ENCODE peak calls at places on chromosomes 6 and 20, in eight cellular contexts. B is HepG2, O is heart left ventricle, S is A549, Z is upper lobe of left lung, J is body of pancreas, A is HCT116, W is K562. U is an unnamed sample.

GRCh38 chr6:49515485-49516146 is 15.9 kb downstream of the GLYATL3 start:
- ATAC-seq in S (no peak), O (no peak), W (peak), J (no peak), Z (no peak), A (no peak), B (no peak), U (no peak)

GRCh38 chr20:13021205-13021970 is 12.6 kb downstream of the SPTLC3 start:
- ATAC-seq in A (no peak), S (no peak), B (peak), Z (no peak), J (no peak), O (no peak), W (no peak), U (no peak)

GRCh38 chr6:75273009-75273408 is 11.6 kb downstream of the TMEM30A start:
- ATAC-seq in Z (peak), W (no peak), B (no peak), S (no peak), A (no peak), J (no peak), O (no peak), U (no peak)

GRCh38 chr6:144762450-144762849 is 477.3 kb downstream of the UTRN start:
- ATAC-seq in O (no peak), S (no peak), Z (no peak), J (no peak), W (no peak), A (no peak), B (peak), U (no peak)

GRCh38 chr20:49915118-49915379 is 280 bp downstream of the SPATA2 start:
- ATAC-seq in A (peak), J (no peak), W (peak), Z (no peak), S (peak), B (peak), O (no peak), U (peak)

GRCh38 chr6:67630146-67630545 is 1004.9 kb upstream of the ADGRB3 start:
- ATAC-seq in B (no peak), S (no peak), A (no peak), J (no peak), O (no peak), W (no peak), Z (peak), U (no peak)

GRCh38 chr20:25044660-25045342 is 13.1 kb downstream of the ACSS1 start:
- ATAC-seq in O (peak), B (peak), J (no peak), Z (no peak), S (no peak), A (no peak), W (no peak), U (no peak)

GRCh38 chr6:98203170-98203806 is 631.1 kb upstream of the POU3F2 start:
- ATAC-seq in O (no peak), W (no peak), A (no peak), J (no peak), Z (no peak), B (no peak), S (no peak), U (no peak)

GRCh38 chr20:8930691-8931090 is 138.2 kb upstream of the PLCB4 start:
- ATAC-seq in Z (no peak), J (no peak), A (no peak), W (no peak), B (no peak), S (no peak), O (peak), U (no peak)

GRCh38 chr6:2984738-2985381 is 13.5 kb upstream of the SERPINB6 start:
- ATAC-seq in W (no peak), Z (no peak), S (no peak), B (no peak), O (no peak), A (no peak), J (no peak), U (no peak)
- TF ChIP-seq POLR2A in W (no peak), Z (no peak), S (no peak), B (no peak), O (no peak), A (no peak), J (no peak), U (no peak)

GRCh38 chr20:62161347-62161746 is 17.8 kb downstream of the SS18L1 start:
- ATAC-seq in O (no peak), A (peak), S (no peak), J (no peak), B (no peak), Z (no peak), W (no peak), U (no peak)
- TF ChIP-seq POLR2A in O (no peak), A (no peak), S (no peak), J (no peak), B (no peak), Z (no peak), W (no peak), U (no peak)

GRCh38 chr20:35730583-35731468 is 11.2 kb downstream of the RBM39 start:
- ATAC-seq in O (no peak), B (no peak), S (no peak), Z (no peak), J (no peak), A (no peak), W (no peak), U (no peak)

GRCh38 chr20:35729836-35730582 is 12.1 kb downstream of the RBM39 start:
- ATAC-seq in W (no peak), A (no peak), Z (no peak), S (no peak), B (no peak), J (no peak), O (no peak), U (no peak)

GRCh38 chr20:35731469-35731788 is 10.6 kb downstream of the RBM39 start:
- ATAC-seq in A (no peak), W (no peak), Z (no peak), J (no peak), O (no peak), S (no peak), B (no peak), U (no peak)

GRCh38 chr20:35726759-35727711 is 15.0 kb downstream of the RBM39 start:
- ATAC-seq in W (no peak), A (no peak), J (no peak), O (no peak), B (peak), S (no peak), Z (peak), U (no peak)

GRCh38 chr20:35729283-35729807 is 12.7 kb downstream of the RBM39 start:
- ATAC-seq in W (no peak), A (no peak), J (no peak), O (no peak), S (no peak), B (no peak), Z (no peak), U (no peak)
- TF ChIP-seq POLR2A in W (no peak), A (no peak), J (no peak), O (no peak), S (no peak), B (peak), Z (no peak), U (no peak)

DNA sequence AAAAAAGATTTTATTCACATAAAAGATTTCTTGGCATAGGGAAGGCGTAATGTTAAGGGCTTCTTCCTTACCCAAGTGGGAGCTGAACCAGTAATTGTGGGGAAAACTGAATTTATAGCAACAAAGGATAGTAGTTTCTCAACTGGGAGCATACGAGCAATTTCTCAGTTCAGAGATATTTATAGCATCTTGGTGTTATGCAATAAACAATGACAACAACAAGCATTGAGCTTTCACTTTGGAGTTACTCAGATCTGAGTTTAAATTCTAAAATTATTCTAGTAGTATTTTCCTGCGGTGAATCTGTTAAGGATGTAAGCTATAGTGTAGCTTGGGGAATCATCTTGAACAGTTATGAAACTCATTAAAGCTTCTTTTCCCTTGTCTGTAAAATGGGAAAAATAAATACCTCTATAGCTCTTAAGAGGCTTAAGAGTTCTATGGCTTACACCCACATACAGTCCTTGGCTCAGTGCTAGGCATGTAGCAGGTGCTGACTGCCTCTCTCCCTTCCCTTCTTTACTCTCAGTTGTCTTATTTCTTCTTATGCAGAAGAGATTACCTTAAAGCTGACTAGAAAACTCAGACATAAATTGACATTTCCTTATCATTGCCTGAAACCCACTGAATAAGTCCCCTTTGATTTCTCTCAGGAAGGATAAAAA is 58.8 kb downstream of the SAMD5 start:
- ATAC-seq in J (no peak), S (no peak), B (no peak), O (no peak), W (no peak), A (no peak), Z (no peak), U (no peak)
- TF ChIP-seq POLR2A in J (no peak), S (no peak), B (no peak), O (no peak), W (no peak), A (no peak), Z (no peak), U (no peak)

GRCh38 chr6:169254456-169255316 is 1.0 kb upstream of the THBS2 start:
- ATAC-seq in A (no peak), J (no peak), O (no peak), B (no peak), W (no peak), S (no peak), Z (no peak), U (no peak)

GRCh38 chr6:169252805-169253189 is 849 bp downstream of the THBS2 start:
- ATAC-seq in S (no peak), J (no peak), A (no peak), B (no peak), Z (no peak), W (no peak), O (no peak), U (no peak)

GRCh38 chr6:169251822-169252804 is 1.5 kb downstream of the THBS2 start:
- ATAC-seq in S (no peak), Z (no peak), A (no peak), W (no peak), J (no peak), O (no peak), B (no peak), U (no peak)

GRCh38 chr6:169253341-169253740 is 305 bp downstream of the THBS2 start:
- ATAC-seq in S (no peak), B (no peak), O (no peak), Z (peak), J (no peak), A (no peak), W (no peak), U (no peak)

GRCh38 chr6:169253745-169254238 is at the start of gene THBS2:
- ATAC-seq in O (peak), A (no peak), S (no peak), J (peak), B (no peak), W (peak), Z (peak), U (peak)
- TF ChIP-seq POLR2A in O (peak), A (no peak), S (no peak), J (no peak), B (no peak), W (no peak), Z (no peak), U (peak)

U was measured in gastroesophageal sphincter.